ENCODE peak calls at places on chromosomes 6 and 20, in ten cellular contexts. V is nephron progenitor cell; D is SK-N-SH; T is HT-29; M is pancreas; X is ascending aorta; L is GM10248; R is effector memory CD4-positive, alpha-beta T cell; Z is activated CD4-positive, alpha-beta T cell treated with anti-CD3 and anti-CD28 coated beads for 48 hours; I is glutamatergic neuron. B is an unnamed sample.

GRCh38 chr20:35013421-35014411 is 58.0 kb downstream of the MYH7B start:
- DNase-seq in V (no peak), D (peak), T (no peak), M (no peak), X (no peak), L (no peak), R (no peak), Z (no peak), I (no peak), B (no peak)

GRCh38 chr6:131182991-131183425 is 47.7 kb downstream of the AKAP7 start:
- DNase-seq in V (peak), D (no peak), T (peak), M (no peak), X (no peak), L (no peak), R (peak), Z (peak), I (no peak), B (no peak)

GRCh38 chr6:105596284-105596755 is 193.4 kb upstream of the PREP start:
- DNase-seq in V (no peak), D (no peak), T (no peak), M (no peak), X (no peak), L (no peak), R (no peak), Z (no peak), I (no peak), B (no peak)

GRCh38 chr6:126632271-126632670 is 292.4 kb downstream of the CENPW start:
- DNase-seq in V (no peak), D (no peak), T (no peak), M (no peak), X (no peak), L (no peak), R (no peak), Z (no peak), I (no peak), B (no peak)

GRCh38 chr20:48425776-48426175 is 402.0 kb downstream of the PREX1 start:
- DNase-seq in V (no peak), D (no peak), T (no peak), M (no peak), X (no peak), L (no peak), R (no peak), Z (no peak), I (no peak), B (no peak)

GRCh38 chr6:128167552-128167951 is 266.7 kb upstream of the THEMIS start:
- DNase-seq in V (no peak), D (no peak), T (no peak), M (no peak), X (no peak), L (no peak), R (no peak), Z (no peak), I (no peak), B (no peak)

GRCh38 chr6:12483712-12484111 is 193.6 kb downstream of the EDN1 start:
- DNase-seq in V (no peak), D (no peak), T (peak), M (no peak), X (no peak), L (peak), R (no peak), Z (peak), I (no peak), B (no peak)

GRCh38 chr6:133313068-133313467 is 71.9 kb downstream of the EYA4 start:
- DNase-seq in V (no peak), D (no peak), T (no peak), M (no peak), X (no peak), L (no peak), R (no peak), Z (no peak), I (no peak), B (no peak)

GRCh38 chr6:119247504-119247903 is 102.1 kb downstream of the MAN1A1 start:
- DNase-seq in V (no peak), D (no peak), T (no peak), M (no peak), X (no peak), L (no peak), R (no peak), Z (no peak), I (no peak), B (no peak)

B was measured in upper lobe of right lung.